ENCODE peak calls at places on chromosomes 12 and 14, in eight cellular contexts. One of them, this sample, is unnamed.

GRCh38 chr12:104667139-104667538 is 210.4 kb downstream of the CHST11 start:
- DNase-seq in PC-3: no peak
- DNase-seq in thoracic aorta: no peak
- DNase-seq in lung: peak; percentile 46
- DNase-seq in effector memory CD4-positive, alpha-beta T cell: no peak
- DNase-seq in upper lobe of right lung: no peak
- DNase-seq in HepG2: no peak
- DNase-seq in upper lobe of left lung: no peak
- DNase-seq in this sample: peak; percentile 74

GRCh38 chr12:57549909-57550627 is at the start of gene KIF5A:
- DNase-seq in PC-3: no peak
- DNase-seq in thoracic aorta: no peak
- DNase-seq in lung: no peak
- DNase-seq in effector memory CD4-positive, alpha-beta T cell: peak; percentile 10
- DNase-seq in upper lobe of right lung: peak; percentile 68
- DNase-seq in HepG2: no peak
- DNase-seq in upper lobe of left lung: peak; percentile 89
- DNase-seq in this sample: no peak

GRCh38 chr12:65602579-65603295 is 221.5 kb upstream of the HMGA2 start:
- DNase-seq in PC-3: peak; percentile 93
- DNase-seq in thoracic aorta: peak; percentile 25
- DNase-seq in lung: peak; percentile 71
- DNase-seq in effector memory CD4-positive, alpha-beta T cell: no peak
- DNase-seq in upper lobe of right lung: peak; percentile 80
- DNase-seq in HepG2: peak; percentile 62
- DNase-seq in upper lobe of left lung: peak; percentile 11
- DNase-seq in this sample: peak; percentile 59

GRCh38 chr12:54439521-54440255 is 20.6 kb upstream of the ITGA5 start:
- DNase-seq in PC-3: peak; percentile 72
- DNase-seq in thoracic aorta: no peak
- DNase-seq in lung: no peak
- DNase-seq in effector memory CD4-positive, alpha-beta T cell: no peak
- DNase-seq in upper lobe of right lung: no peak
- DNase-seq in HepG2: peak; percentile 18
- DNase-seq in upper lobe of left lung: no peak
- DNase-seq in this sample: no peak

GRCh38 chr14:57983235-57983634 is 117.3 kb upstream of the SLC35F4 start:
- DNase-seq in PC-3: no peak
- DNase-seq in thoracic aorta: no peak
- DNase-seq in lung: no peak
- DNase-seq in effector memory CD4-positive, alpha-beta T cell: no peak
- DNase-seq in upper lobe of right lung: no peak
- DNase-seq in HepG2: no peak
- DNase-seq in upper lobe of left lung: no peak
- DNase-seq in this sample: no peak

GRCh38 chr14:32407170-32407569 is 78.1 kb downstream of the AKAP6 start:
- DNase-seq in PC-3: no peak
- DNase-seq in thoracic aorta: no peak
- DNase-seq in lung: no peak
- DNase-seq in effector memory CD4-positive, alpha-beta T cell: no peak
- DNase-seq in upper lobe of right lung: no peak
- DNase-seq in HepG2: no peak
- DNase-seq in upper lobe of left lung: no peak
- DNase-seq in this sample: no peak

GRCh38 chr12:46387697-46388096 is 15.1 kb upstream of the SLC38A2 start:
- DNase-seq in PC-3: no peak
- DNase-seq in thoracic aorta: no peak
- DNase-seq in lung: no peak
- DNase-seq in effector memory CD4-positive, alpha-beta T cell: no peak
- DNase-seq in upper lobe of right lung: no peak
- DNase-seq in HepG2: no peak
- DNase-seq in upper lobe of left lung: no peak
- DNase-seq in this sample: no peak

GRCh38 chr12:205026-205425 is 8.9 kb downstream of the SLC6A12 start:
- DNase-seq in PC-3: no peak
- DNase-seq in thoracic aorta: no peak
- DNase-seq in lung: no peak
- DNase-seq in effector memory CD4-positive, alpha-beta T cell: no peak
- DNase-seq in upper lobe of right lung: no peak
- DNase-seq in HepG2: no peak
- DNase-seq in upper lobe of left lung: no peak
- DNase-seq in this sample: no peak

GRCh38 chr14:77849711-77850110 is 49.8 kb downstream of the ADCK1 start:
- DNase-seq in PC-3: peak; percentile 39
- DNase-seq in thoracic aorta: no peak
- DNase-seq in lung: no peak
- DNase-seq in effector memory CD4-positive, alpha-beta T cell: no peak
- DNase-seq in upper lobe of right lung: no peak
- DNase-seq in HepG2: no peak
- DNase-seq in upper lobe of left lung: no peak
- DNase-seq in this sample: no peak

GRCh38 chr14:96617635-96618034 is 115.5 kb downstream of the PAPOLA start:
- DNase-seq in PC-3: no peak
- DNase-seq in thoracic aorta: no peak
- DNase-seq in lung: no peak
- DNase-seq in effector memory CD4-positive, alpha-beta T cell: no peak
- DNase-seq in upper lobe of right lung: no peak
- DNase-seq in HepG2: no peak
- DNase-seq in upper lobe of left lung: no peak
- DNase-seq in this sample: no peak

GRCh38 chr14:104789752-104790743 is 5.5 kb downstream of the AKT1 start:
- DNase-seq in PC-3: no peak
- DNase-seq in thoracic aorta: no peak
- DNase-seq in lung: no peak
- DNase-seq in effector memory CD4-positive, alpha-beta T cell: no peak
- DNase-seq in upper lobe of right lung: no peak
- DNase-seq in HepG2: no peak
- DNase-seq in upper lobe of left lung: peak; percentile 69
- DNase-seq in this sample: no peak

GRCh38 chr12:131436922-131437705 is 273.8 kb upstream of the SFSWAP start:
- DNase-seq in PC-3: no peak
- DNase-seq in thoracic aorta: no peak
- DNase-seq in lung: no peak
- DNase-seq in effector memory CD4-positive, alpha-beta T cell: no peak
- DNase-seq in upper lobe of right lung: no peak
- DNase-seq in HepG2: no peak
- DNase-seq in upper lobe of left lung: no peak
- DNase-seq in this sample: no peak

DNA sequence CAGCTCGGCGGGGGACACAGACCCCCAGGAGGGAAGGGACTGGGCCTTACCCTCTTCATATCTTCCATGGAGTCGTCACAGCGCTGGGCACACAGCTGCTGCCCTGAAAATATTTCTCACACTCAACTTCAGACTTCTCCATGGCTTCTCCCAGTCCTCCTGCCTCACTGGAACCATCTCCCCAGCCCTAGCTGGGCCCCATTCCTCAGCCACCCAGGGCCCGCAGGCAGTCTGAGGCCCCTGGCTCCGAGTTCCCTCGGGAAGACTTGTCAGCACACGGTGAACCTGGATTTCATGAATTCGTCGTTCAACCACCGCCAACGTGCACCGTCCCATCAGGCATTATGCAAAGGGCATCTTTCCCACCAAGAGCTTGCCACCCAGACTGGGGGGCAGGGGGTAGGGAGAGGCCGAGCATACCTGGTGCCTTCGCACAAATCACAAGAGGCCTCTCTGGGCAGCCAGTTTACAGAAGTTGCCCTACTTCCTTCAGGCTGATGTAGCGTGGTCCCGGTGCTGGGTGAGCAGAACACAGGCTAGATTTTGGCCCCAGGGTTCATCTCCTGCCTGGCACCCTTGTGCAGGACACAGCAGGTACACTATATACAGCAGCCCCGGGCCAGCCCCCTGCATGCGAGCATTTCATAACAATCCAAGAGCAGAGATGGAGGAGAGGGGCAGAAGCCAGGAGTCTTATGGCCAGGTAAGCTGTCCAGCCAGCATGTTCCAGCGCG is 44.2 kb downstream of the LTBP2 start:
- DNase-seq in PC-3: no peak
- DNase-seq in thoracic aorta: no peak
- DNase-seq in lung: no peak
- DNase-seq in effector memory CD4-positive, alpha-beta T cell: no peak
- DNase-seq in upper lobe of right lung: no peak
- DNase-seq in HepG2: no peak
- DNase-seq in upper lobe of left lung: no peak
- DNase-seq in this sample: no peak
- H3K27ac ChIP-seq in PC-3: peak overlapping the region; percentile 96
- H3K27ac ChIP-seq in thoracic aorta: peak overlapping the region; percentile 90
- H3K27ac ChIP-seq in lung: no peak overlapping the region
- H3K27ac ChIP-seq in effector memory CD4-positive, alpha-beta T cell: no peak overlapping the region
- H3K27ac ChIP-seq in upper lobe of right lung: peak overlapping the region; percentile 70
- H3K27ac ChIP-seq in HepG2: no peak overlapping the region
- H3K27ac ChIP-seq in upper lobe of left lung: peak overlapping the region; percentile 52
- H3K27ac ChIP-seq in this sample: peak overlapping the region; percentile 88

GRCh38 chr14:93315575-93315974 is 17.3 kb downstream of the BTBD7 start:
- DNase-seq in PC-3: no peak
- DNase-seq in thoracic aorta: no peak
- DNase-seq in lung: no peak
- DNase-seq in effector memory CD4-positive, alpha-beta T cell: no peak
- DNase-seq in upper lobe of right lung: no peak
- DNase-seq in HepG2: no peak
- DNase-seq in upper lobe of left lung: no peak
- DNase-seq in this sample: no peak

GRCh38 chr14:93305708-93306418 is 27.0 kb downstream of the BTBD7 start:
- DNase-seq in PC-3: no peak
- DNase-seq in thoracic aorta: no peak
- DNase-seq in lung: no peak
- DNase-seq in effector memory CD4-positive, alpha-beta T cell: no peak
- DNase-seq in upper lobe of right lung: no peak
- DNase-seq in HepG2: no peak
- DNase-seq in upper lobe of left lung: no peak
- DNase-seq in this sample: no peak

GRCh38 chr14:93306844-93307243 is 26.0 kb downstream of the BTBD7 start:
- DNase-seq in PC-3: no peak
- DNase-seq in thoracic aorta: no peak
- DNase-seq in lung: no peak
- DNase-seq in effector memory CD4-positive, alpha-beta T cell: no peak
- DNase-seq in upper lobe of right lung: no peak
- DNase-seq in HepG2: no peak
- DNase-seq in upper lobe of left lung: no peak
- DNase-seq in this sample: no peak

GRCh38 chr14:93309430-93309966 is 23.3 kb downstream of the BTBD7 start:
- DNase-seq in PC-3: peak; percentile 76
- DNase-seq in thoracic aorta: no peak
- DNase-seq in lung: no peak
- DNase-seq in effector memory CD4-positive, alpha-beta T cell: no peak
- DNase-seq in upper lobe of right lung: no peak
- DNase-seq in HepG2: no peak
- DNase-seq in upper lobe of left lung: no peak
- DNase-seq in this sample: no peak

DNA sequence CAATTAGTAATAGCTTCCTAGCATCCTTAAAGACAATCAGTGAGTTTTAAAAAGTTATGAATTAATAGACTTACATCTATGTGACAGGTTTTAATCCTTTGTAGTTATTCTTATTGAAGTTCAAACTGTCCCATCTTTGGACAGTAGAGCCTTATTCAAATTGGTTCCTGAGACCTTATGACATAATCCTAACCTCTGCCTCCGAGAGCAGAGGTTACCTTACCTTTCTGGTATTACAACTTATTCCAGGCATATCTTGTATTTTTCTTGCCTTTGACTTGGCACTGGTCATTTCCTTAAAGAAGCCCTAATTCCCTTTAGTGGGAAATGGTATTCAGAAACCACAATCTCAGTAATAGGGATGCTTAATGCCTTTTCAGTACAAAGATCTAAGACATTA is 21.8 kb downstream of the BTBD7 start:
- DNase-seq in PC-3: no peak
- DNase-seq in thoracic aorta: no peak
- DNase-seq in lung: no peak
- DNase-seq in effector memory CD4-positive, alpha-beta T cell: no peak
- DNase-seq in upper lobe of right lung: no peak
- DNase-seq in HepG2: no peak
- DNase-seq in upper lobe of left lung: no peak
- DNase-seq in this sample: no peak
- H3K4me3 ChIP-seq in PC-3: no peak overlapping the region
- H3K4me3 ChIP-seq in thoracic aorta: no peak overlapping the region
- H3K4me3 ChIP-seq in lung: no peak overlapping the region
- H3K4me3 ChIP-seq in effector memory CD4-positive, alpha-beta T cell: no peak overlapping the region
- H3K4me3 ChIP-seq in upper lobe of right lung: no peak overlapping the region
- H3K4me3 ChIP-seq in HepG2: no peak overlapping the region
- H3K4me3 ChIP-seq in upper lobe of left lung: no peak overlapping the region
- H3K4me3 ChIP-seq in this sample: no peak overlapping the region

DNA sequence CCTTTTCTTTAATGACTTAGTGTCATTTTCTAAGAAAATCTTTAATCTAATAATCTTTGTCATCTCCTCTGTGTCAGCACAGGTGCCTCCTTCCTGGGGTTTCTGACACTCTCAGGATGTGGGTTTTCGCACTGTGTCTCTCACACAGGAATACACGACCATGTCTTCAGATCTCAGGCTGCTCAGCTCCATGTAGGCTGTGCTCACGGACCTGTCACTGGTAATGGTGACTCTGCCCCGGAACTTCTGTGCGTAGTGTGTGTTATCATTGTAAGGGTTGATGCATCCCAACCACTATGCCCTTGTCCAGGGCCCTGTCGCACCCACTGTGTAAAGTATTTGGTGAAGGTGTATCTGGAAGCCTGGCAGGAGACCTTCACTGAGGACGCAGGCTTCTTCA is 647.8 kb downstream of the TMEM121 start:
- DNase-seq in PC-3: no peak
- DNase-seq in thoracic aorta: no peak
- DNase-seq in lung: no peak
- DNase-seq in effector memory CD4-positive, alpha-beta T cell: peak; percentile 38
- DNase-seq in upper lobe of right lung: no peak
- DNase-seq in HepG2: no peak
- DNase-seq in upper lobe of left lung: no peak
- DNase-seq in this sample: no peak
- H3K9me3 ChIP-seq in PC-3: no peaks in the 10 kb centered on the region
- H3K9me3 ChIP-seq in thoracic aorta: no peaks in the 10 kb centered on the region
- H3K9me3 ChIP-seq in lung: no peaks in the 10 kb centered on the region
- H3K9me3 ChIP-seq in effector memory CD4-positive, alpha-beta T cell: no peaks in the 10 kb centered on the region
- H3K9me3 ChIP-seq in upper lobe of right lung: no peaks in the 10 kb centered on the region
- H3K9me3 ChIP-seq in HepG2: no peaks in the 10 kb centered on the region
- H3K9me3 ChIP-seq in upper lobe of left lung: no peaks in the 10 kb centered on the region
- H3K9me3 ChIP-seq in this sample: no peaks in the 10 kb centered on the region

GRCh38 chr12:82412246-82412645 is 53.9 kb downstream of the METTL25 start:
- DNase-seq in PC-3: peak; percentile 51
- DNase-seq in thoracic aorta: no peak
- DNase-seq in lung: no peak
- DNase-seq in effector memory CD4-positive, alpha-beta T cell: no peak
- DNase-seq in upper lobe of right lung: no peak
- DNase-seq in HepG2: no peak
- DNase-seq in upper lobe of left lung: no peak
- DNase-seq in this sample: no peak
- H3K27ac ChIP-seq in PC-3: peak overlapping the region; percentile 6
- H3K27ac ChIP-seq in thoracic aorta: no peak overlapping the region
- H3K27ac ChIP-seq in lung: no peak overlapping the region
- H3K27ac ChIP-seq in effector memory CD4-positive, alpha-beta T cell: no peak overlapping the region
- H3K27ac ChIP-seq in upper lobe of right lung: no peak overlapping the region
- H3K27ac ChIP-seq in HepG2: no peak overlapping the region
- H3K27ac ChIP-seq in upper lobe of left lung: no peak overlapping the region
- H3K27ac ChIP-seq in this sample: no peak overlapping the region

GRCh38 chr12:52009081-52009751 is 2.5 kb downstream of the TAMALIN start:
- DNase-seq in PC-3: no peak
- DNase-seq in thoracic aorta: no peak
- DNase-seq in lung: no peak
- DNase-seq in effector memory CD4-positive, alpha-beta T cell: no peak
- DNase-seq in upper lobe of right lung: no peak
- DNase-seq in HepG2: no peak
- DNase-seq in upper lobe of left lung: no peak
- DNase-seq in this sample: no peak
- H3K4me3 ChIP-seq in PC-3: no peak overlapping the region
- H3K4me3 ChIP-seq in thoracic aorta: no peak overlapping the region
- H3K4me3 ChIP-seq in lung: peak overlapping the region; percentile 30
- H3K4me3 ChIP-seq in effector memory CD4-positive, alpha-beta T cell: no peak overlapping the region
- H3K4me3 ChIP-seq in upper lobe of right lung: peak overlapping the region; percentile 71
- H3K4me3 ChIP-seq in HepG2: no peak overlapping the region
- H3K4me3 ChIP-seq in upper lobe of left lung: peak overlapping the region; percentile 74
- H3K4me3 ChIP-seq in this sample: peak overlapping the region; percentile 72

This sample was measured in uterus.